ENCODE peak calls at places on chromosomes 12 and 14, in nine cellular contexts. A is fibroblast of lung, R is OCI-LY7, K is HL-60, M is sigmoid colon, P is suprapubic skin, T is heart right ventricle, F is esophagus muscularis mucosa, H is left ventricle myocardium inferior. E is an unnamed sample.

GRCh38 chr14:74563621-74564159 is 48.3 kb downstream of the LTBP2 start:
- DNase-seq in A (no peak), R (no peak), K (no peak), M (no peak), P (no peak), T (no peak), F (no peak), H (no peak), E (no peak)

GRCh38 chr14:103748539-103748867 is 32.9 kb downstream of the ZFYVE21 start:
- DNase-seq in A (no peak), R (peak; percentile 92), K (no peak), M (peak; percentile 47), P (peak; percentile 59), T (no peak), F (no peak), H (no peak), E (no peak)

GRCh38 chr14:97644365-97644764 is 847.2 kb downstream of the VRK1 start:
- DNase-seq in A (no peak), R (no peak), K (no peak), M (no peak), P (no peak), T (no peak), F (no peak), H (no peak), E (no peak)

GRCh38 chr12:94779520-94779919 is 129.2 kb upstream of the TMCC3 start:
- DNase-seq in A (peak; percentile 62), R (no peak), K (no peak), M (no peak), P (no peak), T (no peak), F (no peak), H (no peak), E (peak; percentile 79)

GRCh38 chr12:95074766-95075165 is 1.3 kb upstream of the NR2C1 start:
- DNase-seq in A (no peak), R (no peak), K (no peak), M (no peak), P (no peak), T (no peak), F (no peak), H (no peak), E (no peak)

GRCh38 chr12:91355150-91356006 is 172.8 kb upstream of the DCN start:
- DNase-seq in A (peak; percentile 85), R (peak; percentile 50), K (no peak), M (peak; percentile 84), P (peak; percentile 78), T (peak; percentile 37), F (no peak), H (peak; percentile 56), E (peak; percentile 80)

GRCh38 chr14:50045039-50045711 is 71.2 kb downstream of the VCPKMT start:
- DNase-seq in A (peak; percentile 88), R (peak; percentile 77), K (no peak), M (peak; percentile 91), P (no peak), T (peak; percentile 71), F (peak; percentile 94), H (peak; percentile 74), E (peak; percentile 50)

GRCh38 chr12:40646456-40646855 is 45.8 kb upstream of the CNTN1 start:
- DNase-seq in A (no peak), R (no peak), K (no peak), M (no peak), P (no peak), T (no peak), F (no peak), H (no peak), E (no peak)

GRCh38 chr12:26919216-26919555 is 18.6 kb downstream of the INTS13 start:
- DNase-seq in A (no peak), R (no peak), K (no peak), M (no peak), P (no peak), T (no peak), F (no peak), H (no peak), E (no peak)

GRCh38 chr12:10027311-10028099 is 3.0 kb upstream of the CLEC9A start:
- DNase-seq in A (peak; percentile 5), R (no peak), K (peak; percentile 97), M (no peak), P (no peak), T (no peak), F (no peak), H (no peak), E (peak; percentile 9)
- H3K27ac ChIP-seq in A (no peak overlapping the region), R (no peak overlapping the region), K (peak overlapping the region; percentile 96), M (no peak overlapping the region), P (no peak overlapping the region), T (no peak overlapping the region), F (no peak overlapping the region), H (no peak overlapping the region), E (no peak overlapping the region)

GRCh38 chr14:47422191-47422590 is 253.2 kb downstream of the MDGA2 start:
- DNase-seq in A (no peak), R (no peak), K (no peak), M (no peak), P (no peak), T (no peak), F (no peak), H (no peak), E (no peak)
- H3K4me3 ChIP-seq in A (no peak overlapping the region), R (no peak overlapping the region), K (no peak overlapping the region), M (no peak overlapping the region), P (no peak overlapping the region), T (no peak overlapping the region), F (no peak overlapping the region), H (no peak overlapping the region), E (no peak overlapping the region)

DNA sequence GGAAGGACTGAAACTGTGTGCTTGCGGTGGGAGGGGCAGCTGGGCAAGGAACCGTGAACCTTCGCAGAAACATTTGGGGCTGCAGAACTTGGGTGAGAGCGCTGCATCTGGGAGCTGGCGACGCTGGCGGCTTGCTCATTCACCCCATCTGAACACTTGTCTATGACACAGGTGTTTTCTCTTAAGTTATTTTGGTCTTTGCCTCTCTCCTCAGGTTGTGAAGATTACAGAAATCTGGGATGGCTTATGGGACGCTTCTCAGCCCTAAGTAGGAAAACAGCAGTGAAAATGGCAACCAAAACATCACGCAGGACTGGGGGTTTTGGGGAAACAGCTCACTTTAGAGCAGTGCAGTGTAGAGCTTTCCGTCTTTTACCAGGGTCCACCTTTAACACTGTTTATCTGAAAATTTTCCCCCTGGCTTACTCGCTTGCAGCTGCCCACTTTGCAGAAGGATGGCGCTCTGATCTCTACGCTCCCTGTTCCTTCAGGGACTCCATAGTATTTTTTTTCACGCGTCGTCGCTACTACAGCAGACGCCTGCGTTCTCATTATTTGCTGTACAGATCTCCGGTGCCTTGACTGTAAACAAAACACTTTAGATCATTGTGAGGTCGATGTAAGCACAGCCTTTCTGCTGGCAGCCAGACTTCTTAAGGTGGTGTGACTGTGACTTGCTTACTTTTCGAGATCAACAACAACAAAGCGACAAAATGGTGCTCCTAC is 2.7 kb upstream of the CDKN1B start:
- DNase-seq in A (peak; percentile 39), R (peak; percentile 82), K (no peak), M (no peak), P (no peak), T (no peak), F (peak; percentile 80), H (no peak), E (no peak)
- TF ChIP-seq CTCF in A (no peak), R (peak; percentile 50), K (no peak), M (peak; percentile 18), P (no peak), T (peak; percentile 12), F (peak; percentile 38), H (peak; percentile 34), E (peak; percentile 59)

DNA sequence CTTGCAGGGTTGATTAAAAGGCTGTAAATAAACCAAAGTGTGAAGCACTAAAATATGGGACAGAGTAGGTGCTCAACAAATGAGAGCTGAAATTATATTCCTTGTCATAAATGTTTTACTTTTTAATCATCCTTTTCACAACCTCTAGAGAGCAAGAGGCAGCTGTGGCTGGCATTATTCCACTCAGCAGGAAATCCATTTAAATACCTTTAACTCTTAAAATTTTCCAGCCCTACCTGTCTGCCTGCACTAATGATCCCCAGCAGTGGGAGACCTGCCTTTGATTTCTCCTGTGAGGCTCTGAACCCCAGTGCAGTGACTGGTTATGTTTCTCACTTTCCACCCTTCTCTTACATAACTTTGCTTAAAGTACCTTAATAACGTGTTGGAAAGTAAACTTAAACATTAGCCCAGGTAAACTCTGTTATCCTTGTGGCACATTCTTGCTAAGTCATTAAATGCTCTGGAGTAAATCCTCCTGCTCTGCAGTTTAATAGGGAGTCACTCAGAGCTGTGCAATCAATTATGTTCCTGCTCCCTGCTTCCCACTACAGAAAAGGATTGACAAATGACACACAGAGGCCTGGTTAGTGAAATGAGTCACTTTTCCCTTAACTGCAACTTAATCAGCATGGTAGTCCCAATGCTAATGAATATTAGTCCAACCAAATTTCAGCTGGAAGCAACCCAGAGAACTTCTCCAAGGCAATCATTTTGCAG is 755.6 kb upstream of the USP15 start:
- DNase-seq in A (no peak), R (no peak), K (no peak), M (no peak), P (no peak), T (no peak), F (no peak), H (no peak), E (no peak)
- H3K27ac ChIP-seq in A (no peak overlapping the region), R (no peak overlapping the region), K (no peak overlapping the region), M (no peak overlapping the region), P (no peak overlapping the region), T (no peak overlapping the region), F (no peak overlapping the region), H (no peak overlapping the region), E (no peak overlapping the region)

DNA sequence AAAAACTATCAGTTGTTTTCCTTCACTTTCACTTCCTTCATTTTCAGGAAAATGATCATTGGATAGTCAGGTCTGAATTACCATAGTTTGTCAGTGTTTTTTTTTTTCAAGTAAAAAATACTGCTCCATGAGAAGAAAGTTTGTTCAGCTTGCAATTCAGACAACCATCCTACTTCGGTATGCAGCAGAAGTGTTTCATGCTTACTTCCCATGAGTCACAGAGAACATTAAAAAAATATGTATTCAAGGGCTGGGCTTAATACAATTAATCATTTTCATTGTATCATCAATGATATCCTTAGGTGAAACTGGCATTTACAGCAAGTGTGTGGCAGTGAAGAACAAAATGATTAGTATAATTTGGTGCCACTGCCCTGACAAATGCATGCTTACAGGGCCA is 21.6 kb downstream of the PYM1 start:
- DNase-seq in A (peak; percentile 58), R (no peak), K (no peak), M (no peak), P (no peak), T (no peak), F (no peak), H (no peak), E (peak; percentile 48)
- H3K4me3 ChIP-seq in A (no peak overlapping the region), R (no peak overlapping the region), K (no peak overlapping the region), M (no peak overlapping the region), P (no peak overlapping the region), T (no peak overlapping the region), F (no peak overlapping the region), H (no peak overlapping the region), E (no peak overlapping the region)

DNA sequence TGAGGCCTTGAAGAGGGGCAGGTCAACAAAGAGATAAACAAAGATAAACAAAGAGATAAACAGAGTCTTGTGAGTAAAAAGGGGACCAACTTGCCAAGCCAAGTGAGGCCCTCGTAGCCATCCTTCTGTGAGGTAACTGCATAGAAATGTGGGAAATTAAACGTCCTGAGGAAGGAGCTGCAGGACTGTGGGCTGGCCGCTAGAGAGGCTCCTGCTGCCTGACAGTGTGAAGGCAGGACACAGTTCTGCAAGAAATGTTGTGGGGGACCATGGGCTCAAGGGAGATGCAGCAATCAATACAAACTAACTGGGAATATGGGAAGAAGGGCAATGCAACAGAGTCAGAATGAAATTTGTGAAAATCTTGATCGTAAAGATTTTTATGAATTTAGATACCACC is 91.9 kb downstream of the SLC8A3 start:
- DNase-seq in A (peak; percentile 3), R (no peak), K (no peak), M (no peak), P (no peak), T (no peak), F (no peak), H (no peak), E (peak; percentile 22)
- TF ChIP-seq CTCF in A (peak; percentile 31), R (no peak), K (no peak), M (no peak), P (no peak), T (no peak), F (peak; percentile 27), H (peak; percentile 12), E (peak; percentile 51)

GRCh38 chr12:5807090-5807414 is 138.0 kb downstream of the ANO2 start:
- DNase-seq in A (no peak), R (no peak), K (no peak), M (no peak), P (no peak), T (no peak), F (no peak), H (no peak), E (no peak)
- H3K27ac ChIP-seq in A (no peak overlapping the region), R (no peak overlapping the region), K (no peak overlapping the region), M (no peak overlapping the region), P (no peak overlapping the region), T (no peak overlapping the region), F (no peak overlapping the region), H (no peak overlapping the region), E (no peak overlapping the region)